ENCODE peak calls at places on chromosome 1, in eight cellular contexts. M is psoas muscle, U is colonic mucosa, D is endodermal cell, R is testis, W is uterus, B is PC-3, O is cardiac muscle cell. N is an unnamed sample.

GRCh38 chr1:24636661-24637357 is 6.3 kb upstream of the SRRM1 start:
- DNase-seq in R (no peak), B (no peak), U (no peak), O (peak; percentile 40), D (no peak), W (no peak), M (no peak), N (no peak)

GRCh38 chr1:39782103-39782502 is 6.6 kb downstream of the BMP8B start:
- DNase-seq in O (no peak), M (no peak), W (no peak), R (no peak), D (no peak), B (no peak), U (no peak), N (no peak)

GRCh38 chr1:12519708-12520364 is 98.2 kb downstream of the DHRS3 start:
- DNase-seq in O (no peak), D (no peak), W (no peak), B (no peak), U (no peak), R (no peak), M (no peak), N (no peak)

GRCh38 chr1:234658143-234658542 is 48.2 kb upstream of the IRF2BP2 start:
- DNase-seq in M (no peak), W (no peak), O (peak; percentile 61), B (peak; percentile 89), R (no peak), D (peak; percentile 65), U (peak; percentile 45), N (no peak)

GRCh38 chr1:43316738-43317520 is 16.1 kb downstream of the TIE1 start:
- DNase-seq in R (no peak), O (no peak), W (no peak), U (no peak), D (peak; percentile 65), B (no peak), M (no peak), N (no peak)

GRCh38 chr1:38746966-38747600 is 112.5 kb downstream of the RRAGC start:
- DNase-seq in R (no peak), O (no peak), M (no peak), D (peak; percentile 81), B (no peak), W (no peak), U (no peak), N (no peak)

GRCh38 chr1:37478451-37478871 is 4.1 kb downstream of the ZC3H12A start:
- DNase-seq in B (peak; percentile 71), R (no peak), D (no peak), M (peak; percentile 15), U (no peak), W (no peak), O (peak; percentile 50), N (no peak)

GRCh38 chr1:31593770-31594632 is 17.7 kb downstream of the TINAGL1 start:
- DNase-seq in D (peak; percentile 95), U (peak; percentile 93), B (peak; percentile 90), W (peak; percentile 76), O (peak; percentile 84), M (peak; percentile 80), R (peak; percentile 91), N (peak; percentile 71)

GRCh38 chr1:61135286-61135685 is 52.9 kb downstream of the NFIA start:
- DNase-seq in O (no peak), B (no peak), W (no peak), M (no peak), D (no peak), U (no peak), R (no peak), N (no peak)

GRCh38 chr1:238336531-238336930 is 445.8 kb upstream of the ZP4 start:
- DNase-seq in O (no peak), D (no peak), R (no peak), U (no peak), M (no peak), W (no peak), B (peak; percentile 1), N (no peak)

GRCh38 chr1:34013958-34014737 is 150.3 kb downstream of the HMGB4 start:
- DNase-seq in M (no peak), O (peak; percentile 6), W (no peak), R (peak; percentile 58), U (peak; percentile 22), D (peak; percentile 92), B (no peak), N (no peak)

GRCh38 chr1:151693057-151693651 is 23.4 kb downstream of the CELF3 start:
- DNase-seq in D (no peak), O (peak; percentile 65), R (no peak), B (peak; percentile 72), U (peak; percentile 20), W (no peak), M (no peak), N (peak; percentile 36)

GRCh38 chr1:3364983-3365382 is 89.5 kb upstream of the ARHGEF16 start:
- DNase-seq in W (no peak), D (no peak), B (no peak), R (no peak), U (no peak), O (no peak), M (no peak), N (no peak)

GRCh38 chr1:22286491-22286890 is 143.6 kb upstream of the WNT4 start:
- DNase-seq in O (no peak), B (no peak), R (no peak), W (no peak), D (peak; percentile 61), U (no peak), M (no peak), N (no peak)

GRCh38 chr1:116693759-116694482 is 26.4 kb upstream of the IGSF3 start:
- DNase-seq in D (no peak), U (peak; percentile 35), B (peak; percentile 92), M (peak; percentile 21), W (no peak), O (peak; percentile 56), R (no peak), N (no peak)

GRCh38 chr1:155326020-155326526 is 5.4 kb downstream of the RUSC1 start:
- DNase-seq in B (no peak), O (no peak), R (no peak), D (no peak), W (no peak), M (no peak), U (no peak), N (no peak)

GRCh38 chr1:155323729-155324040 is 3.0 kb downstream of the RUSC1 start:
- DNase-seq in B (peak; percentile 92), O (peak; percentile 94), U (peak; percentile 95), D (peak; percentile 96), M (peak; percentile 85), W (peak; percentile 93), R (peak; percentile 86), N (peak; percentile 80)

GRCh38 chr1:155325596-155325893 is 4.9 kb downstream of the RUSC1 start:
- DNase-seq in B (no peak), D (no peak), U (no peak), O (no peak), R (no peak), M (no peak), W (no peak), N (no peak)

GRCh38 chr1:155324041-155324716 is 3.5 kb downstream of the RUSC1 start:
- DNase-seq in R (peak; percentile 95), D (peak; percentile 97), M (peak; percentile 94), W (peak; percentile 94), B (peak; percentile 98), U (peak; percentile 98), O (peak; percentile 98), N (peak; percentile 83)

DNA sequence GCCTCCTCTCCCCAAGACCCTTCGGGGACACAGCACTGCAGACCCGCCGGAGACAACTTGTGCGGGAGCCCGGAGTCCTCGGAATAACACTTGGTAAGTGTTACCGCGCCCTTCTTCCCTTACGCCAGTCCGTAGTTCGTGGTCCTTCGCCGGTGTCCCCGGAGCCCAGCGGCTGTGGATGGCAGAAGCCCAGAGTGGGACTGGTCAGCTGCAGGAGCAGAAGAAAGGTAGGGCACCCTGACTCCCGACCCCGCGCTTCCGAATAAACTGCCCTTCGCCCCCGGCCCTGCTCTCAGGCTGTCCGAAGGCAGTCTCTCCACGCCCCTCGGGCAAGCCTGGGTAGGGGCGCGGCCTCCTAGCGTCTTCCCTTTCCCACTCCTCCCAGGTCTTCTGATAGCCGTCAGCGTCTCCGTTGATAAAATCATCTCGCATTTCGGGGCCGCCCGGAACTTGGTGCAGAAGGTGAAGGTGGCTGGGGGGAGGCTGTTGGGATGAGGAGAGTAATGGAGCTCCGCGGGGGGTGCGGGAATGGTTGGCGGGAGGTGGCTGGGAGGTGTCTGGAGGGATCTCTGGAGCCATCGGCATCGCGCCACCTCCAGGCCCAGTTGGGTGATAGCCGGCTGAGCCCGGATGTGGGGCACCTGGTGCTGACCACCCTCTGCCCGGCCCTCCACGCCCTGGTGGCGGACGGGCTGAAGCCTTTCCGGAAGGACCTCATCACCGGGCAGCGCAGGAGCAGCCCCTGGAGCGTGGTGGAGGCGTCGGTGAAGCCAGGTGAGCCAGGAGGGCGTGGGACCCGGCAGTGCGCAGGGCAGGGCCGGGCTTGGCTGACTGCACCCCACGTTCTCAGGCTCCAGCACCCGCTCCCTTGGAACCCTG is 4.3 kb downstream of the RUSC1 start:
- DNase-seq in M (peak; percentile 59), O (peak; percentile 44), D (peak; percentile 94), W (peak; percentile 59), B (peak; percentile 73), U (peak; percentile 80), R (peak; percentile 67), N (peak; percentile 24)
- TF ChIP-seq CTCF in M (peak; percentile 13), O (peak; percentile 42), D (peak; percentile 80), W (peak; percentile 36), B (peak; percentile 76), U (no peak), R (no peak), N (peak; percentile 42)

GRCh38 chr1:184965889-184966860 is 8.1 kb downstream of the NIBAN1 start:
- DNase-seq in M (no peak), D (no peak), B (no peak), W (no peak), R (no peak), U (no peak), O (peak; percentile 46), N (no peak)
- H3K27ac ChIP-seq in M (peak overlapping the region; percentile 46), D (no peak overlapping the region), B (no peak overlapping the region), W (no peak overlapping the region), R (no peak overlapping the region), U (no peak overlapping the region), O (no peak overlapping the region), N (no peak overlapping the region)

GRCh38 chr1:28507247-28507645 is 1.4 kb downstream of the RCC1 start:
- DNase-seq in O (peak; percentile 46), D (no peak), W (no peak), M (no peak), U (peak; percentile 26), R (no peak), B (no peak), N (peak; percentile 41)

GRCh38 chr1:28503117-28503516 is 2.7 kb upstream of the RCC1 start:
- DNase-seq in W (no peak), D (no peak), R (no peak), B (no peak), M (no peak), U (peak; percentile 55), O (no peak), N (no peak)

GRCh38 chr1:28507646-28508434 is 2.0 kb downstream of the RCC1 start:
- DNase-seq in B (no peak), W (no peak), D (no peak), U (no peak), R (no peak), O (peak; percentile 21), M (no peak), N (peak; percentile 23)

GRCh38 chr1:28506907-28507246 is 1.0 kb downstream of the RCC1 start:
- DNase-seq in W (no peak), O (no peak), B (no peak), U (no peak), D (no peak), M (no peak), R (no peak), N (peak; percentile 33)

GRCh38 chr1:28505406-28506187 is at the start of gene RCC1:
- DNase-seq in D (peak; percentile 98), R (peak; percentile 98), W (peak; percentile 96), B (peak; percentile 99), M (peak; percentile 97), U (peak; percentile 97), O (peak; percentile 99), N (peak; percentile 99)
- TF ChIP-seq CTCF in D (no peak), R (no peak), W (no peak), B (no peak), M (no peak), U (no peak), O (no peak), N (no peak)

GRCh38 chr1:231885209-231885854 is 258.7 kb downstream of the DISC1 start:
- DNase-seq in W (no peak), M (no peak), O (peak; percentile 73), D (no peak), U (no peak), R (no peak), B (peak; percentile 34), N (no peak)
- H3K27ac ChIP-seq in W (no peak overlapping the region), M (no peak overlapping the region), O (no peak overlapping the region), D (no peak overlapping the region), U (no peak overlapping the region), R (no peak overlapping the region), B (no peak overlapping the region), N (no peak overlapping the region)

N was measured in OCI-LY7.